ENCODE peak calls at places on chromosomes 1 and 21, in eight cellular contexts. E is SK-N-SH, R is MM.1S, P is GM23338, A is GM23248, N is OCI-LY7, C is neural progenitor cell, X is HCT116. H is an unnamed sample.

GRCh38 chr1:188343914-188344313 is 1515.2 kb downstream of the PLA2G4A start:
- DNase-seq in E (no peak), R (no peak), P (no peak), A (no peak), N (no peak), C (no peak), X (no peak), H (no peak)

GRCh38 chr1:54220004-54220811 is 20.2 kb downstream of the MRPL37 start:
- DNase-seq in E (no peak), R (no peak), P (no peak), A (peak), N (no peak), C (no peak), X (no peak), H (no peak)

GRCh38 chr1:64685247-64685646 is 59.6 kb upstream of the RAVER2 start:
- DNase-seq in E (no peak), R (no peak), P (no peak), A (no peak), N (no peak), C (no peak), X (no peak), H (no peak)

GRCh38 chr1:25710583-25711347 is 89.2 kb upstream of the SELENON start:
- DNase-seq in E (no peak), R (no peak), P (no peak), A (no peak), N (no peak), C (no peak), X (no peak), H (no peak)

GRCh38 chr1:25502957-25503356 is 40.4 kb upstream of the LDLRAP1 start:
- DNase-seq in E (no peak), R (no peak), P (no peak), A (peak), N (no peak), C (no peak), X (no peak), H (no peak)

GRCh38 chr1:86394416-86394815 is 1.7 kb downstream of the ODF2L start:
- DNase-seq in E (no peak), R (no peak), P (no peak), A (peak), N (no peak), C (no peak), X (no peak), H (peak)

GRCh38 chr21:29217818-29218252 is 80.9 kb upstream of the BACH1 start:
- DNase-seq in E (no peak), R (no peak), P (no peak), A (peak), N (no peak), C (no peak), X (peak), H (peak)

GRCh38 chr1:1004780-1005697 is 5.1 kb upstream of the HES4 start:
- DNase-seq in E (peak), R (no peak), P (no peak), A (peak), N (no peak), C (peak), X (no peak), H (no peak)

GRCh38 chr1:3389093-3389833 is 65.2 kb upstream of the ARHGEF16 start:
- DNase-seq in E (no peak), R (no peak), P (peak), A (no peak), N (no peak), C (no peak), X (no peak), H (no peak)

GRCh38 chr21:46295177-46295711 is 9.1 kb downstream of the YBEY start:
- DNase-seq in E (peak), R (no peak), P (peak), A (peak), N (no peak), C (peak), X (no peak), H (no peak)

GRCh38 chr1:77313491-77313890 is 31.7 kb downstream of the AK5 start:
- DNase-seq in E (peak), R (peak), P (peak), A (peak), N (peak), C (peak), X (peak), H (peak)

DNA sequence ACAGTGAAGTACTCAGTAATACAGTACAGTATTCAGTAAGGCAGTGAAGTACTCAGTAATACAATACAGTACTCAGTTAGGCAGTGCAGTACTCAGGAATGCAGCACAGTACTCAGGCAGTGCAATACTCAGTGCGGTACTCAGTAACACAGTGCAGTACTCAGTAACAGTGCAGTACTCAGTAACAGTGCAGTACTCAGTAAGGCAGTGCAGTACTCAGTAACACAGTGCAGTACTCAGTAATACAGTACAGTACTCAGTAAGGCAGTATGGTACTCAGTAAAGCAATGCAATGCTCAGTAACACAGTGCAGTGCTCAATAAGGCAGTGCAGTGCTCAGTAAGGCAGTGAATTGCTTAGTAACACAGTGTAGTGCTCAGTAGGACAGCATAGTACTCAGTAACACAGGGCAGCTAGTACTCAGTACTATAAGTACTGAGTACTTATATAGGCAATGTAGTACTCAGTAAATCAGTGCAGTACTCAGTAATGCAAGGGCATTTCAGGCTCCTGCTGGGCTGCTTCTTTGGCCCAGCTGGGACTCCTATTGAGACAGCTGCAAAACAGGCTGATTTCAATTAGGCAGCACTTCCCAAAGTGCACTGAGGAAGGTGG is 411.3 kb downstream of the DISC1 start:
- DNase-seq in E (no peak), R (no peak), P (no peak), A (no peak), N (no peak), C (no peak), X (no peak), H (no peak)
- TF ChIP-seq EZH2phosphoT487 in E (no peak), R (no peak), P (no peak), A (no peak), N (no peak), C (no peak), X (no peak), H (no peak)

GRCh38 chr1:231677442-231677841 is 50.9 kb downstream of the DISC1 start:
- DNase-seq in E (no peak), R (no peak), P (no peak), A (no peak), N (no peak), C (no peak), X (no peak), H (no peak)

GRCh38 chr1:231679109-231679508 is 52.5 kb downstream of the DISC1 start:
- DNase-seq in E (peak), R (no peak), P (peak), A (no peak), N (no peak), C (no peak), X (no peak), H (no peak)

GRCh38 chr1:231674575-231674974 is 48.0 kb downstream of the DISC1 start:
- DNase-seq in E (no peak), R (no peak), P (no peak), A (no peak), N (no peak), C (no peak), X (no peak), H (no peak)

GRCh38 chr1:231676487-231676886 is 49.9 kb downstream of the DISC1 start:
- DNase-seq in E (no peak), R (no peak), P (no peak), A (no peak), N (no peak), C (no peak), X (no peak), H (no peak)

GRCh38 chr1:231678021-231678432 is 51.4 kb downstream of the DISC1 start:
- DNase-seq in E (no peak), R (no peak), P (no peak), A (no peak), N (no peak), C (no peak), X (no peak), H (peak)
- TF ChIP-seq EZH2phosphoT487 in E (no peak), R (no peak), P (no peak), A (no peak), N (no peak), C (no peak), X (no peak), H (no peak)

GRCh38 chr1:178942285-178943218 is 71.7 kb upstream of the ANGPTL1 start:
- DNase-seq in E (no peak), R (no peak), P (no peak), A (peak), N (no peak), C (no peak), X (no peak), H (no peak)

GRCh38 chr1:178940022-178940765 is 69.3 kb upstream of the ANGPTL1 start:
- DNase-seq in E (no peak), R (no peak), P (no peak), A (peak), N (no peak), C (no peak), X (no peak), H (no peak)

GRCh38 chr1:178939328-178939727 is 68.5 kb upstream of the ANGPTL1 start:
- DNase-seq in E (no peak), R (no peak), P (no peak), A (no peak), N (no peak), C (no peak), X (no peak), H (no peak)

GRCh38 chr1:178941849-178942248 is 71.0 kb upstream of the ANGPTL1 start:
- DNase-seq in E (no peak), R (no peak), P (no peak), A (peak), N (no peak), C (no peak), X (no peak), H (no peak)

GRCh38 chr1:178941261-178941689 is 70.4 kb upstream of the ANGPTL1 start:
- DNase-seq in E (no peak), R (no peak), P (no peak), A (no peak), N (no peak), C (no peak), X (no peak), H (no peak)
- TF ChIP-seq EZH2phosphoT487 in E (no peak), R (no peak), P (no peak), A (no peak), N (no peak), C (no peak), X (no peak), H (no peak)

DNA sequence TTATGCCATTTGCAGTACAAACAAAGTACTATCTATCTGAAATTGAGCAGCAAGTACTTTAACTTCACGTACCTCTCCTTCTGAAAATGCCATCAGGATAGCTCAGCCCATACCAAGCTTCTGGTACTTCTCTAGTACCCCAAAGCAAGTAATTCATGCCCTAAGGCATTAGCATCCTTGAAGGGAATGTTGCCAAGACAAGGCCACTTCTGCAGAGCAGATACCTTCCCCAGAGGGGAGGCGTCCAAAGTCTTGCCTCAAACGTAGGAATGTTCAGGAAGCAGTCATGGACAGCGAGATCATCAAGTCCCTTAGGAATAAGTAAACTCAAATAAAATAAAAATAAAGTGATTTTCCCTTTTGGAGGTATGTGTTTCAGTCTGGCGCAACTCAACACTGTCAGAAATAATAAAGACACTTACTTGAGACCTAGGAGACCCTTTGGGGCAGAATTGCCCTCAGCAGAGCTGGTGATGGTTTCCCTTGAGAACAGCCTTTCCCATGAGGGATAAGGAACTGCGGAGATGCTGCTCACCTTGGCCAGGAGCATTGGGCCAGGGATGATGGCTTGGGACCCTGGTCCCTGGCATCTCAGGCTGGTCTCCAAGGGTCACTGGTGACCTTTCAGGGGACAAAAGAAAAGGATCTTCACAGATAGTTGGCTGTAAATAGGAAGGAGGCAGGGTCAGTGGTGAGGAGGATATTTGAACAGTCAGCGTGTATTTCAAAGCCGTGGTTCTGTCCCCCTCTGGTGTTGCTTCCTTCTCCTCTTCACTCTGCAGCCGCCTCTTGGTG is 522.9 kb downstream of the KIF26B start:
- DNase-seq in E (no peak), R (no peak), P (no peak), A (peak), N (no peak), C (no peak), X (no peak), H (no peak)
- TF ChIP-seq EZH2phosphoT487 in E (no peak), R (no peak), P (no peak), A (no peak), N (no peak), C (no peak), X (no peak), H (no peak)